ENCODE peak calls at places on chromosomes 1 and 21, in five cellular contexts. U is activated T-cell treated with anti-CD3 and anti-CD28 coated beads, Interleukin-2, amount 50 U/mL, for 72 hours; J is adipocyte; W is GM03348; K is NCI-H774. B is an unnamed sample.

GRCh38 chr1:12125422-12126355 is 41.1 kb upstream of the TNFRSF1B start:
- DNase-seq in U (no peak), J (no peak), W (no peak), K (no peak), B (no peak)

GRCh38 chr1:4108341-4108740 is 208.3 kb upstream of the C1orf174 start:
- DNase-seq in U (no peak), J (no peak), W (no peak), K (no peak), B (no peak)

GRCh38 chr1:223771814-223772770 is 59.8 kb downstream of the CAPN2 start:
- DNase-seq in U (no peak), J (peak; percentile 86), W (peak; percentile 75), K (no peak), B (peak; percentile 14)

GRCh38 chr1:246695136-246695535 is 29.1 kb upstream of the SCCPDH start:
- DNase-seq in U (no peak), J (no peak), W (no peak), K (no peak), B (no peak)

GRCh38 chr1:14614326-14614725 is 15.8 kb downstream of the KAZN start:
- DNase-seq in U (no peak), J (no peak), W (no peak), K (no peak), B (no peak)

GRCh38 chr1:165073402-165074007 is 283.0 kb downstream of the LMX1A start:
- DNase-seq in U (peak; percentile 7), J (peak; percentile 82), W (peak; percentile 76), K (peak; percentile 48), B (no peak)

GRCh38 chr1:51661081-51661518 is 44.2 kb downstream of the OSBPL9 start:
- DNase-seq in U (no peak), J (peak; percentile 93), W (peak; percentile 77), K (no peak), B (no peak)

GRCh38 chr1:158563852-158564251 is 6.5 kb downstream of the OR6P1 start:
- DNase-seq in U (no peak), J (no peak), W (no peak), K (no peak), B (no peak)

GRCh38 chr1:19460535-19461351 is 24.6 kb downstream of the CAPZB start:
- DNase-seq in U (no peak), J (no peak), W (no peak), K (no peak), B (peak; percentile 48)

GRCh38 chr1:225757927-225758460 is 19.6 kb upstream of the SRP9 start:
- DNase-seq in U (no peak), J (no peak), W (no peak), K (no peak), B (no peak)

GRCh38 chr1:184910596-184910995 is 63.7 kb downstream of the NIBAN1 start:
- DNase-seq in U (no peak), J (peak; percentile 61), W (peak; percentile 63), K (no peak), B (no peak)

GRCh38 chr1:37865348-37866119 is 6.1 kb upstream of the MTF1 start:
- DNase-seq in U (peak; percentile 58), J (no peak), W (peak; percentile 47), K (no peak), B (peak; percentile 66)

GRCh38 chr1:33300673-33301072 is 20.2 kb downstream of the A3GALT2 start:
- DNase-seq in U (no peak), J (peak; percentile 96), W (peak; percentile 80), K (no peak), B (no peak)

GRCh38 chr1:85465099-85465790 is at the start of gene DDAH1:
- DNase-seq in U (peak; percentile 6), J (peak; percentile 89), W (peak; percentile 86), K (peak; percentile 78), B (peak; percentile 18)

GRCh38 chr1:241688940-241689368 is 36.9 kb downstream of the WDR64 start:
- DNase-seq in U (no peak), J (peak; percentile 9), W (no peak), K (no peak), B (no peak)

GRCh38 chr1:35433714-35434113 is 123.5 kb downstream of the KIAA0319L start:
- DNase-seq in U (no peak), J (no peak), W (no peak), K (no peak), B (no peak)

GRCh38 chr21:15272591-15272990 is 207.8 kb upstream of the NRIP1 start:
- DNase-seq in U (no peak), J (peak; percentile 21), W (peak; percentile 23), K (no peak), B (no peak)

GRCh38 chr1:212967767-212968166 is 17.4 kb downstream of the VASH2 start:
- DNase-seq in U (no peak), J (peak; percentile 40), W (peak; percentile 60), K (no peak), B (no peak)

GRCh38 chr1:116940809-116941640 is 31.3 kb downstream of the PTGFRN start:
- DNase-seq in U (no peak), J (no peak), W (no peak), K (no peak), B (no peak)

GRCh38 chr1:111201275-111202090 is 1.0 kb upstream of the DENND2D start:
- DNase-seq in U (no peak), J (no peak), W (no peak), K (no peak), B (peak; percentile 41)

GRCh38 chr1:22971161-22972062 is 1.3 kb downstream of the LACTBL1 start:
- DNase-seq in U (no peak), J (peak; percentile 37), W (no peak), K (no peak), B (no peak)

GRCh38 chr1:209783338-209783737 is 1.0 kb downstream of the C1orf74 start:
- DNase-seq in U (no peak), J (no peak), W (no peak), K (no peak), B (no peak)

GRCh38 chr1:47991698-47992097 is 5.5 kb downstream of the TRABD2B start:
- DNase-seq in U (no peak), J (no peak), W (no peak), K (no peak), B (no peak)

GRCh38 chr1:199362996-199363395 is 664.5 kb upstream of the NR5A2 start:
- DNase-seq in U (no peak), J (no peak), W (no peak), K (no peak), B (peak; percentile 2)

GRCh38 chr1:4215391-4215790 is 315.3 kb upstream of the C1orf174 start:
- DNase-seq in U (no peak), J (no peak), W (no peak), K (no peak), B (no peak)

GRCh38 chr1:34851431-34852105 is 8.0 kb downstream of the SMIM12 start:
- DNase-seq in U (no peak), J (no peak), W (no peak), K (no peak), B (no peak)

GRCh38 chr1:204450461-204451257 is 39.0 kb upstream of the PPP1R15B start:
- DNase-seq in U (no peak), J (no peak), W (no peak), K (no peak), B (no peak)

GRCh38 chr1:155529109-155529508 is 33.5 kb downstream of the ASH1L start:
- DNase-seq in U (no peak), J (no peak), W (no peak), K (no peak), B (no peak)

B was measured in activated CD8-positive, alpha-beta T cell treated with anti-CD3 and anti-CD28 coated beads for 36 hours.